ENCODE peak calls at places on chromosome 15, in nine cellular contexts. E is activated naive CD8-positive, alpha-beta T cell treated with anti-CD3 and anti-CD28 coated beads, Interleukin-2, amount 50 U/mL, for 16 hours; H is lower lobe of right lung; D is stimulated activated CD4-positive, alpha-beta T cell treated with anti-CD3 and anti-CD28 coated beads, Interleukin-15, amount 100 ng/mL, for 1 hour; M is activated CD4-positive, CD25-positive, alpha-beta regulatory T cell; W is activated gamma-delta T cell; V is right cardiac atrium; T is GOT3; X is dorsolateral prefrontal cortex. Q is an unnamed sample.

GRCh38 chr15:31328999-31329639 is 2.5 kb downstream of the KLF13 start:
- DNase-seq in E (no peak), H (peak; percentile 72), D (no peak), M (no peak), W (peak; percentile 21), V (peak; percentile 79), T (no peak), X (peak; percentile 38), Q (no peak)

GRCh38 chr15:70014311-70014707 is 83.4 kb downstream of the TLE3 start:
- DNase-seq in E (no peak), H (peak; percentile 22), D (no peak), M (no peak), W (no peak), V (no peak), T (no peak), X (no peak), Q (no peak)

GRCh38 chr15:92629975-92630626 is 25.5 kb downstream of the FAM174B start:
- DNase-seq in E (no peak), H (no peak), D (no peak), M (no peak), W (no peak), V (no peak), T (no peak), X (no peak), Q (no peak)

GRCh38 chr15:33639051-33639450 is 328.3 kb downstream of the RYR3 start:
- DNase-seq in E (no peak), H (no peak), D (no peak), M (no peak), W (no peak), V (no peak), T (no peak), X (no peak), Q (no peak)

GRCh38 chr15:40939909-40940801 is 11.0 kb downstream of the DLL4 start:
- DNase-seq in E (no peak), H (no peak), D (no peak), M (no peak), W (no peak), V (peak; percentile 74), T (no peak), X (no peak), Q (no peak)

GRCh38 chr15:74182131-74182530 is 8.6 kb downstream of the ISLR start:
- DNase-seq in E (no peak), H (peak; percentile 25), D (no peak), M (no peak), W (no peak), V (peak; percentile 13), T (no peak), X (no peak), Q (no peak)

GRCh38 chr15:91469627-91470567 is 369.8 kb downstream of the SV2B start:
- DNase-seq in E (peak; percentile 7), H (peak; percentile 57), D (peak; percentile 29), M (peak; percentile 65), W (no peak), V (peak; percentile 46), T (no peak), X (no peak), Q (no peak)

GRCh38 chr15:39411102-39411989 is 169.5 kb upstream of the THBS1 start:
- DNase-seq in E (no peak), H (no peak), D (no peak), M (no peak), W (no peak), V (no peak), T (no peak), X (no peak), Q (peak; percentile 68)

Q was measured in esophagus muscularis mucosa.